ENCODE peak calls at places on chromosomes 16 and 17, in seven cellular contexts. One of them, this sample, is unnamed.

GRCh38 chr17:29838961-29839360 is 91.1 kb downstream of the SSH2 start:
- DNase-seq in uterus: no peak
- DNase-seq in NCI-H460: no peak
- DNase-seq in ureter: no peak
- DNase-seq in GM03348: peak
- DNase-seq in OCI-M1: no peak
- DNase-seq in stimulated activated CD4-positive, alpha-beta T cell treated with anti-CD3 and anti-CD28 coated beads, Interleukin-2, amount 100 ng/mL, for 24 hours: no peak
- DNase-seq in this sample: no peak

GRCh38 chr17:59890720-59891119 is 2.0 kb downstream of the TUBD1 start:
- DNase-seq in uterus: no peak
- DNase-seq in NCI-H460: no peak
- DNase-seq in ureter: no peak
- DNase-seq in GM03348: peak
- DNase-seq in OCI-M1: peak
- DNase-seq in stimulated activated CD4-positive, alpha-beta T cell treated with anti-CD3 and anti-CD28 coated beads, Interleukin-2, amount 100 ng/mL, for 24 hours: no peak
- DNase-seq in this sample: no peak

GRCh38 chr16:86025706-86026105 is 126.7 kb downstream of the IRF8 start:
- DNase-seq in uterus: no peak
- DNase-seq in NCI-H460: no peak
- DNase-seq in ureter: no peak
- DNase-seq in GM03348: no peak
- DNase-seq in OCI-M1: no peak
- DNase-seq in stimulated activated CD4-positive, alpha-beta T cell treated with anti-CD3 and anti-CD28 coated beads, Interleukin-2, amount 100 ng/mL, for 24 hours: no peak
- DNase-seq in this sample: no peak

GRCh38 chr17:20944014-20944905 is 98.6 kb downstream of the USP22 start:
- DNase-seq in uterus: no peak
- DNase-seq in NCI-H460: no peak
- DNase-seq in ureter: peak
- DNase-seq in GM03348: no peak
- DNase-seq in OCI-M1: peak
- DNase-seq in stimulated activated CD4-positive, alpha-beta T cell treated with anti-CD3 and anti-CD28 coated beads, Interleukin-2, amount 100 ng/mL, for 24 hours: peak
- DNase-seq in this sample: no peak

GRCh38 chr17:16328997-16329396 is 24.3 kb downstream of the CENPV start:
- DNase-seq in uterus: no peak
- DNase-seq in NCI-H460: no peak
- DNase-seq in ureter: no peak
- DNase-seq in GM03348: peak
- DNase-seq in OCI-M1: no peak
- DNase-seq in stimulated activated CD4-positive, alpha-beta T cell treated with anti-CD3 and anti-CD28 coated beads, Interleukin-2, amount 100 ng/mL, for 24 hours: no peak
- DNase-seq in this sample: no peak

GRCh38 chr17:3794890-3795757 is 5.9 kb downstream of the ITGAE start:
- DNase-seq in uterus: no peak
- DNase-seq in NCI-H460: no peak
- DNase-seq in ureter: no peak
- DNase-seq in GM03348: peak
- DNase-seq in OCI-M1: no peak
- DNase-seq in stimulated activated CD4-positive, alpha-beta T cell treated with anti-CD3 and anti-CD28 coated beads, Interleukin-2, amount 100 ng/mL, for 24 hours: no peak
- DNase-seq in this sample: peak

GRCh38 chr16:63714876-63715275 is 1407.0 kb downstream of the CDH11 start:
- DNase-seq in uterus: no peak
- DNase-seq in NCI-H460: no peak
- DNase-seq in ureter: no peak
- DNase-seq in GM03348: no peak
- DNase-seq in OCI-M1: no peak
- DNase-seq in stimulated activated CD4-positive, alpha-beta T cell treated with anti-CD3 and anti-CD28 coated beads, Interleukin-2, amount 100 ng/mL, for 24 hours: no peak
- DNase-seq in this sample: no peak

GRCh38 chr17:70074991-70075390 is at the start of gene KCNJ16:
- DNase-seq in uterus: no peak
- DNase-seq in NCI-H460: no peak
- DNase-seq in ureter: no peak
- DNase-seq in GM03348: no peak
- DNase-seq in OCI-M1: no peak
- DNase-seq in stimulated activated CD4-positive, alpha-beta T cell treated with anti-CD3 and anti-CD28 coated beads, Interleukin-2, amount 100 ng/mL, for 24 hours: no peak
- DNase-seq in this sample: no peak

GRCh38 chr16:58755989-58756649 is 22.0 kb upstream of the GOT2 start:
- DNase-seq in uterus: peak
- DNase-seq in NCI-H460: peak
- DNase-seq in ureter: peak
- DNase-seq in GM03348: peak
- DNase-seq in OCI-M1: peak
- DNase-seq in stimulated activated CD4-positive, alpha-beta T cell treated with anti-CD3 and anti-CD28 coated beads, Interleukin-2, amount 100 ng/mL, for 24 hours: peak
- DNase-seq in this sample: peak

GRCh38 chr17:28544402-28545140 is 7.9 kb downstream of the UNC119 start:
- DNase-seq in uterus: no peak
- DNase-seq in NCI-H460: no peak
- DNase-seq in ureter: no peak
- DNase-seq in GM03348: no peak
- DNase-seq in OCI-M1: no peak
- DNase-seq in stimulated activated CD4-positive, alpha-beta T cell treated with anti-CD3 and anti-CD28 coated beads, Interleukin-2, amount 100 ng/mL, for 24 hours: no peak
- DNase-seq in this sample: no peak

GRCh38 chr17:77280304-77280910 is 139.6 kb downstream of the SEC14L1 start:
- DNase-seq in uterus: no peak
- DNase-seq in NCI-H460: no peak
- DNase-seq in ureter: no peak
- DNase-seq in GM03348: no peak
- DNase-seq in OCI-M1: no peak
- DNase-seq in stimulated activated CD4-positive, alpha-beta T cell treated with anti-CD3 and anti-CD28 coated beads, Interleukin-2, amount 100 ng/mL, for 24 hours: no peak
- DNase-seq in this sample: no peak

GRCh38 chr17:50214986-50215730 is 13.7 kb upstream of the COL1A1 start:
- DNase-seq in uterus: peak
- DNase-seq in NCI-H460: no peak
- DNase-seq in ureter: no peak
- DNase-seq in GM03348: no peak
- DNase-seq in OCI-M1: no peak
- DNase-seq in stimulated activated CD4-positive, alpha-beta T cell treated with anti-CD3 and anti-CD28 coated beads, Interleukin-2, amount 100 ng/mL, for 24 hours: no peak
- DNase-seq in this sample: no peak

GRCh38 chr17:37338847-37339246 is 36.9 kb upstream of the C17orf78 start:
- DNase-seq in uterus: no peak
- DNase-seq in NCI-H460: no peak
- DNase-seq in ureter: no peak
- DNase-seq in GM03348: no peak
- DNase-seq in OCI-M1: no peak
- DNase-seq in stimulated activated CD4-positive, alpha-beta T cell treated with anti-CD3 and anti-CD28 coated beads, Interleukin-2, amount 100 ng/mL, for 24 hours: no peak
- DNase-seq in this sample: no peak

GRCh38 chr16:1572664-1573063 is 39.2 kb downstream of the TMEM204 start:
- DNase-seq in uterus: no peak
- DNase-seq in NCI-H460: no peak
- DNase-seq in ureter: no peak
- DNase-seq in GM03348: no peak
- DNase-seq in OCI-M1: no peak
- DNase-seq in stimulated activated CD4-positive, alpha-beta T cell treated with anti-CD3 and anti-CD28 coated beads, Interleukin-2, amount 100 ng/mL, for 24 hours: no peak
- DNase-seq in this sample: no peak

GRCh38 chr16:46689492-46690280 is at the start of gene ORC6:
- DNase-seq in uterus: peak
- DNase-seq in NCI-H460: peak
- DNase-seq in ureter: peak
- DNase-seq in GM03348: peak
- DNase-seq in OCI-M1: peak
- DNase-seq in stimulated activated CD4-positive, alpha-beta T cell treated with anti-CD3 and anti-CD28 coated beads, Interleukin-2, amount 100 ng/mL, for 24 hours: peak
- DNase-seq in this sample: peak

GRCh38 chr17:81416612-81417011 is 21.4 kb downstream of the BAHCC1 start:
- DNase-seq in uterus: no peak
- DNase-seq in NCI-H460: no peak
- DNase-seq in ureter: no peak
- DNase-seq in GM03348: no peak
- DNase-seq in OCI-M1: no peak
- DNase-seq in stimulated activated CD4-positive, alpha-beta T cell treated with anti-CD3 and anti-CD28 coated beads, Interleukin-2, amount 100 ng/mL, for 24 hours: no peak
- DNase-seq in this sample: no peak

GRCh38 chr16:89795676-89796075 is 20.8 kb downstream of the FANCA start:
- DNase-seq in uterus: no peak
- DNase-seq in NCI-H460: no peak
- DNase-seq in ureter: no peak
- DNase-seq in GM03348: no peak
- DNase-seq in OCI-M1: no peak
- DNase-seq in stimulated activated CD4-positive, alpha-beta T cell treated with anti-CD3 and anti-CD28 coated beads, Interleukin-2, amount 100 ng/mL, for 24 hours: no peak
- DNase-seq in this sample: no peak

GRCh38 chr16:64051826-64052225 is 1070.0 kb downstream of the CDH11 start:
- DNase-seq in uterus: no peak
- DNase-seq in NCI-H460: peak
- DNase-seq in ureter: no peak
- DNase-seq in GM03348: peak
- DNase-seq in OCI-M1: peak
- DNase-seq in stimulated activated CD4-positive, alpha-beta T cell treated with anti-CD3 and anti-CD28 coated beads, Interleukin-2, amount 100 ng/mL, for 24 hours: no peak
- DNase-seq in this sample: no peak

This sample was measured in activated naive CD4-positive, alpha-beta T cell treated with Interleukin-2 at 50 U/mL for 16 hours.